ENCODE peak calls at places on chromosomes 7 and 10, in ten cellular contexts. C is GM23248, E is GM23338, Y is PC-3, L is HCT116, Z is SK-N-SH, U is Karpas-422, T is PC-9, B is OCI-LY7, V is MM.1S. Q is an unnamed sample.
A peak's percentile ranks its signal among the peaks of the same experiment; 100 is the strongest.

GRCh38 chr7:111045469-111045868 is 45.5 kb upstream of the LRRN3 start:
- DNase-seq in C (peak; percentile 55), E (peak; percentile 27), Y (no peak), L (no peak), Z (no peak), U (no peak), T (no peak), B (no peak), V (no peak), Q (no peak)

GRCh38 chr7:7565746-7566650 is 686 bp upstream of the MIOS start:
- DNase-seq in C (peak; percentile 2), E (peak; percentile 35), Y (peak; percentile 90), L (peak; percentile 33), Z (peak; percentile 47), U (no peak), T (peak; percentile 95), B (peak; percentile 8), V (no peak), Q (peak; percentile 36)

GRCh38 chr7:135177021-135177696 is 6.7 kb upstream of the CYREN start:
- DNase-seq in C (no peak), E (peak; percentile 17), Y (peak; percentile 93), L (no peak), Z (no peak), U (no peak), T (peak; percentile 81), B (no peak), V (no peak), Q (no peak)

GRCh38 chr7:146084086-146084485 is 32.5 kb upstream of the CNTNAP2 start:
- DNase-seq in C (no peak), E (no peak), Y (no peak), L (no peak), Z (no peak), U (no peak), T (no peak), B (no peak), V (no peak), Q (no peak)

GRCh38 chr10:129888784-129889616 is 75.1 kb downstream of the EBF3 start:
- DNase-seq in C (peak; percentile 66), E (peak; percentile 90), Y (peak; percentile 16), L (no peak), Z (peak; percentile 89), U (peak; percentile 81), T (no peak), B (peak; percentile 47), V (no peak), Q (peak; percentile 59)

GRCh38 chr10:84196941-84197340 is 2.6 kb downstream of the CDHR1 start:
- DNase-seq in C (no peak), E (no peak), Y (no peak), L (no peak), Z (no peak), U (no peak), T (no peak), B (no peak), V (no peak), Q (no peak)

GRCh38 chr7:102974366-102975236 is 61.8 kb downstream of the LRRC17 start:
- DNase-seq in C (no peak), E (peak; percentile 69), Y (peak; percentile 8), L (no peak), Z (no peak), U (peak; percentile 70), T (no peak), B (no peak), V (no peak), Q (no peak)

GRCh38 chr7:131595699-131596098 is 39.3 kb upstream of the PODXL start:
- DNase-seq in C (no peak), E (no peak), Y (no peak), L (no peak), Z (no peak), U (no peak), T (no peak), B (no peak), V (no peak), Q (no peak)

GRCh38 chr10:30581779-30582380 is 47.7 kb downstream of the LYZL2 start:
- DNase-seq in C (peak; percentile 61), E (peak; percentile 74), Y (peak; percentile 54), L (peak; percentile 36), Z (peak; percentile 68), U (peak; percentile 77), T (no peak), B (peak; percentile 52), V (no peak), Q (peak; percentile 51)

GRCh38 chr7:124072603-124073324 is 39.9 kb upstream of the TMEM229A start:
- DNase-seq in C (peak; percentile 52), E (no peak), Y (peak; percentile 88), L (no peak), Z (no peak), U (no peak), T (peak; percentile 52), B (no peak), V (no peak), Q (peak; percentile 48)

GRCh38 chr7:85103352-85103751 is 83.5 kb downstream of the SEMA3D start:
- DNase-seq in C (peak; percentile 53), E (no peak), Y (peak; percentile 31), L (peak; percentile 18), Z (no peak), U (no peak), T (no peak), B (no peak), V (no peak), Q (no peak)

GRCh38 chr7:2471022-2471329 is 5.2 kb downstream of the GRIFIN start:
- DNase-seq in C (peak; percentile 64), E (no peak), Y (peak; percentile 75), L (no peak), Z (peak; percentile 39), U (no peak), T (peak; percentile 62), B (no peak), V (no peak), Q (no peak)

GRCh38 chr10:87925570-87925969 is 62.1 kb downstream of the PTEN start:
- DNase-seq in C (no peak), E (no peak), Y (no peak), L (no peak), Z (no peak), U (peak; percentile 49), T (no peak), B (no peak), V (no peak), Q (no peak)

GRCh38 chr7:41437257-41438196 is 265.4 kb downstream of the INHBA start:
- DNase-seq in C (peak; percentile 29), E (no peak), Y (peak; percentile 78), L (peak; percentile 0), Z (no peak), U (no peak), T (peak; percentile 48), B (no peak), V (no peak), Q (peak; percentile 19)

GRCh38 chr7:142153400-142153799 is 41.9 kb downstream of the MGAM2 start:
- DNase-seq in C (peak; percentile 38), E (no peak), Y (peak; percentile 44), L (no peak), Z (peak; percentile 16), U (peak; percentile 56), T (no peak), B (no peak), V (peak; percentile 95), Q (peak; percentile 45)

GRCh38 chr10:125782661-125783060 is 7.0 kb upstream of the MMP21 start:
- DNase-seq in C (peak; percentile 43), E (no peak), Y (no peak), L (no peak), Z (no peak), U (no peak), T (no peak), B (no peak), V (no peak), Q (no peak)

DNA sequence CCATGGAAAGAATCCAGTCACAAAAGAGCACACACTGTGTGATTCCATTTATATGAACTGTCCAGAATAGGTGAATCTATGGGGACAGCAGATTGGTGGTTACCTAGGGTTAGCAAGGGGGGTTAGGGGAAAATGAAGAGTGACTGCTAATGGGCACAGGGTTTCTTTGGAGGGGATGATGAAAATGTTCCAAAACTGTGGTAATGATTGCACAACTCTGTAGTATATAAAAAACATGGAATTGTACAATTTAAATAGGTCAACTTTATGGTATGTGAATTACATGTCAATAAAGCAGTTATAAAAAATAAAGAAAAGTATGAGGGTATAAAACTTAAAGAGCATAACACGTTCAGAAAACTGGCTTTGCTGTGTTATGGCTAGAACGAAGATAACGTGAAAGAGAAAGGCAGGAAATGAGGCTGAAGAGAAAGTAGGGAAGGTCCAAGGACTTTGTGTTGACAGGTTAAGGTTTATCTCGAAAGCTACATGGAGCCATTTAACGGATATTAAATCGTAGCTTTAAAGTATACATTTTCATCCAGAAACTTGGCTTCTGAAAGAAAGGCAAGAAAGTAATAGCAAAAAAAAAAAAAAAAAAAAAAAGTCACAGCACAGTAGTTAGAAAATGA is 26.4 kb upstream of the MSS51 start:
- DNase-seq in C (no peak), E (no peak), Y (no peak), L (no peak), Z (no peak), U (no peak), T (no peak), B (no peak), V (no peak), Q (no peak)
- H3K9me2 ChIP-seq in C (no peaks in the 10 kb centered on the region), E (no peaks in the 10 kb centered on the region), Y (no peaks in the 10 kb centered on the region), L (no peaks in the 10 kb centered on the region), Z (no peaks in the 10 kb centered on the region), U (no peaks in the 10 kb centered on the region), T (no peaks in the 10 kb centered on the region), B (no peaks in the 10 kb centered on the region), V (no peaks in the 10 kb centered on the region), Q (no peaks in the 10 kb centered on the region)

GRCh38 chr10:109618748-109619147 is 304.6 kb downstream of the XPNPEP1 start:
- DNase-seq in C (no peak), E (no peak), Y (no peak), L (no peak), Z (no peak), U (no peak), T (no peak), B (no peak), V (no peak), Q (no peak)
- H3K27ac ChIP-seq in C (no peak overlapping the region), E (no peak overlapping the region), Y (no peak overlapping the region), L (no peak overlapping the region), Z (no peak overlapping the region), U (no peak overlapping the region), T (no peak overlapping the region), B (no peak overlapping the region), V (no peak overlapping the region), Q (no peak overlapping the region)

GRCh38 chr10:102712089-102712488 is 2.1 kb downstream of the ARL3 start:
- DNase-seq in C (no peak), E (no peak), Y (no peak), L (no peak), Z (no peak), U (peak; percentile 84), T (no peak), B (peak; percentile 60), V (peak; percentile 32), Q (no peak)
- H3K9me2 ChIP-seq in C (no peaks in the 10 kb centered on the region), E (no peaks in the 10 kb centered on the region), Y (no peaks in the 10 kb centered on the region), L (no peaks in the 10 kb centered on the region), Z (no peaks in the 10 kb centered on the region), U (no peaks in the 10 kb centered on the region), T (no peaks in the 10 kb centered on the region), B (no peaks in the 10 kb centered on the region), V (no peaks in the 10 kb centered on the region), Q (no peaks in the 10 kb centered on the region)

DNA sequence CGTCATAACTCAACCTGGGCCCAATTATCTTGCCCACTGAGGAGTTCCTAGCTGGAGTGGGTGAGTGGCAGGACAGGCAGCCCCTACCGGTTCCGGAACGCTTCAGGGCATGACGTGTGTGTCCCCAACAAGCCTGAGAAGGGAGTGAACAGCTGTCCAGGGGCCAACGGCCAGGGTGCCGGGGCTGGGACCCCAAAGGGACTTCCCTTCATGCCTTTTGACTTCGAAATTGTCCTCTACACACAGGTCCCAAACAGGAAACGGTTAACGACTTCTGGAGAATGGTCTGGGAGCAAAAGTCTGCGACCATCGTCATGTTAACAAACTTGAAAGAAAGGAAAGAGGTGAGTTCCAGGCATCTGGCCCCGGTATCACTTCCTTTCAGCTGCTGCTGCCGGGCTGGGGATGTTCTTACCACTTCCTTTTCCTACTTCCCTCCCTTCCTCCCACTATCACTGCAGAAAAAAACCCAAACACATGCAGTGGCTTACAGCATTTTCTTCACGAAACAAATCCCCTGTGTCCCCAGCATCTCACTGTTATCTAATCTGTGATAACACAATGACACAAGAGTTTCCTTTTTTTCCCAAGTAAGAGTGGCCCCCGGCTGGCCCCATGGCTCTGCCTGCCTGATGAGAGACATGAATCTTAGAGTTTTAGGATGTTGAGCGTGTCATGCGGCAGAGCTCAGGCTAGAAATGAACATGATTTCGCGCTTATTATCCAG is 63.2 kb downstream of the MKI67 start:
- DNase-seq in C (no peak), E (no peak), Y (no peak), L (no peak), Z (no peak), U (peak; percentile 86), T (no peak), B (peak; percentile 73), V (peak; percentile 67), Q (no peak)
- H3K27ac ChIP-seq in C (no peak overlapping the region), E (no peak overlapping the region), Y (no peak overlapping the region), L (no peak overlapping the region), Z (no peak overlapping the region), U (peak overlapping the region; percentile 97), T (no peak overlapping the region), B (peak overlapping the region; percentile 60), V (peak overlapping the region; percentile 90), Q (no peak overlapping the region)